ENCODE peak calls at places on chromosomes 3 and 15, in nine cellular contexts. L is esophagus squamous epithelium, X is glutamatergic neuron, B is AG04449, S is heart left ventricle, Q is breast epithelium, Y is HFFc6, H is GM13977, U is kidney epithelial cell. E is an unnamed sample.

GRCh38 chr3:161305095-161305991 is 66.0 kb downstream of the SPTSSB start:
- DNase-seq in L (no peak), X (no peak), B (no peak), S (no peak), Q (no peak), Y (peak; percentile 10), H (peak; percentile 29), U (no peak), E (no peak)

GRCh38 chr3:186176382-186176990 is 67.6 kb upstream of the ETV5 start:
- DNase-seq in L (no peak), X (no peak), B (no peak), S (no peak), Q (no peak), Y (no peak), H (no peak), U (no peak), E (no peak)

GRCh38 chr3:16888785-16889607 is 4.2 kb downstream of the PLCL2 start:
- DNase-seq in L (no peak), X (no peak), B (no peak), S (no peak), Q (no peak), Y (no peak), H (peak; percentile 29), U (no peak), E (peak; percentile 29)

GRCh38 chr3:55824406-55824805 is 337.3 kb upstream of the WNT5A start:
- DNase-seq in L (no peak), X (no peak), B (no peak), S (no peak), Q (no peak), Y (no peak), H (no peak), U (no peak), E (no peak)

GRCh38 chr15:48596841-48597240 is 48.7 kb downstream of the FBN1 start:
- DNase-seq in L (no peak), X (no peak), B (no peak), S (no peak), Q (no peak), Y (no peak), H (peak; percentile 12), U (no peak), E (no peak)

GRCh38 chr3:16905704-16906103 is 20.9 kb downstream of the PLCL2 start:
- DNase-seq in L (no peak), X (no peak), B (no peak), S (no peak), Q (no peak), Y (no peak), H (no peak), U (no peak), E (no peak)

GRCh38 chr3:18597919-18598318 is 172.8 kb upstream of the SATB1 start:
- DNase-seq in L (no peak), X (no peak), B (no peak), S (no peak), Q (no peak), Y (no peak), H (no peak), U (no peak), E (no peak)

GRCh38 chr3:190677001-190677400 is 163.1 kb downstream of the IL1RAP start:
- DNase-seq in L (no peak), X (no peak), B (no peak), S (no peak), Q (no peak), Y (no peak), H (no peak), U (no peak), E (no peak)

GRCh38 chr3:128991355-128991895 is 2.5 kb downstream of the CFAP92 start:
- DNase-seq in L (no peak), X (no peak), B (no peak), S (no peak), Q (no peak), Y (no peak), H (no peak), U (no peak), E (no peak)

GRCh38 chr3:136734382-136735070 is 17.7 kb downstream of the STAG1 start:
- DNase-seq in L (no peak), X (no peak), B (no peak), S (no peak), Q (no peak), Y (no peak), H (peak; percentile 27), U (no peak), E (peak; percentile 29)
- TF ChIP-seq CTCF in L (no peak), X (no peak), B (no peak), S (no peak), Q (no peak), Y (peak; percentile 32), H (peak; percentile 29), U (peak; percentile 13), E (no peak)

GRCh38 chr15:31439328-31439727 is 112.7 kb downstream of the KLF13 start:
- DNase-seq in L (no peak), X (no peak), B (no peak), S (no peak), Q (no peak), Y (no peak), H (no peak), U (no peak), E (peak; percentile 54)
- TF ChIP-seq CTCF in L (no peak), X (peak; percentile 20), B (no peak), S (peak; percentile 8), Q (no peak), Y (peak; percentile 57), H (peak; percentile 59), U (no peak), E (peak; percentile 41)

GRCh38 chr3:4584537-4585249 is 91.5 kb downstream of the ITPR1 start:
- DNase-seq in L (no peak), X (no peak), B (no peak), S (peak; percentile 46), Q (no peak), Y (no peak), H (peak; percentile 26), U (no peak), E (peak; percentile 39)
- TF ChIP-seq CTCF in L (no peak), X (no peak), B (no peak), S (no peak), Q (no peak), Y (no peak), H (peak; percentile 22), U (no peak), E (peak; percentile 33)

GRCh38 chr15:75202251-75203016 is 752 bp downstream of the C15orf39 start:
- DNase-seq in L (peak; percentile 38), X (peak; percentile 62), B (peak; percentile 10), S (peak; percentile 77), Q (peak; percentile 66), Y (peak; percentile 80), H (peak; percentile 89), U (no peak), E (peak; percentile 85)
- TF ChIP-seq CTCF in L (peak; percentile 1), X (peak; percentile 73), B (no peak), S (no peak), Q (peak; percentile 17), Y (peak; percentile 76), H (no peak), U (no peak), E (no peak)

GRCh38 chr3:78645628-78646310 is 1122.0 kb downstream of the ROBO1 start:
- DNase-seq in L (no peak), X (no peak), B (peak; percentile 33), S (no peak), Q (no peak), Y (peak; percentile 77), H (peak; percentile 28), U (peak; percentile 62), E (peak; percentile 34)
- TF ChIP-seq CTCF in L (peak; percentile 91), X (peak; percentile 94), B (peak; percentile 59), S (peak; percentile 72), Q (peak; percentile 71), Y (peak; percentile 97), H (peak; percentile 79), U (peak; percentile 68), E (peak; percentile 51)

DNA sequence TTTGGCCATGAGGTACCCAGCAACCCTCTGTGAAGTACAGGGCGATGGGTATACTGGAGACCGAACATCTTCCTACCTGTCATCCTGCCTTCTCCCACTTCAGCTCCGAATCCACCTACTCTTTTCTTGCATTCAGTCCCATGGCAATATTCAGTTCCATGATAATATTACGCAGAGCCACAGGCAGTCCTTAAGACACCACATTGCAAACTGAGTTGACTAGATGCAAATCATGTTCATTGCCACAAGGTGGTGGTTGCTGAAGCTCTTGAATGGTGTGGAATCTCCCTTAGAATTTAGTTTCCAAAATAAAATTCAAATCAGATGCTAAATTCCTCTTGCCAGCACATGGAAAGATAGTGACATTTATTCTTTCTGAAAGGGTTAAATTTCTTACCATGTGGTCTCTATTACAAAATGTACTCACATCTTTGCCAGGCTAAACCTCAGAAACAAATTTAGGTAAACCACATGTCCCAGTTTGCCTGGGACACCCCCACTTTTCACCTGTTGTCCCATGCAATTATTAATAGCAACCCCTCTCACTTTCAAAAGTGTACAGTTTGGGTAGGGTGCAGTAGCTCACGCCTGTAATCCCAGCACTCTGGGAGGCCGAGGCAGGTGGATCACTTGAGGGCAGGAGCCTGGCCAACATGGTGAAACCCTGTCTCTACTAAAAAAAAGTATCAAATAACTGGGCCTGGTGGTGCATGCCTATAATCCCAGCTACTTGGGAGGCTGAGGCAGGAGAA is 1.7 kb upstream of the NME9 start:
- DNase-seq in L (no peak), X (no peak), B (no peak), S (no peak), Q (no peak), Y (peak; percentile 39), H (no peak), U (no peak), E (no peak)
- TF ChIP-seq CTCF in L (no peak), X (no peak), B (peak; percentile 37), S (no peak), Q (no peak), Y (peak; percentile 63), H (no peak), U (peak; percentile 32), E (no peak)

DNA sequence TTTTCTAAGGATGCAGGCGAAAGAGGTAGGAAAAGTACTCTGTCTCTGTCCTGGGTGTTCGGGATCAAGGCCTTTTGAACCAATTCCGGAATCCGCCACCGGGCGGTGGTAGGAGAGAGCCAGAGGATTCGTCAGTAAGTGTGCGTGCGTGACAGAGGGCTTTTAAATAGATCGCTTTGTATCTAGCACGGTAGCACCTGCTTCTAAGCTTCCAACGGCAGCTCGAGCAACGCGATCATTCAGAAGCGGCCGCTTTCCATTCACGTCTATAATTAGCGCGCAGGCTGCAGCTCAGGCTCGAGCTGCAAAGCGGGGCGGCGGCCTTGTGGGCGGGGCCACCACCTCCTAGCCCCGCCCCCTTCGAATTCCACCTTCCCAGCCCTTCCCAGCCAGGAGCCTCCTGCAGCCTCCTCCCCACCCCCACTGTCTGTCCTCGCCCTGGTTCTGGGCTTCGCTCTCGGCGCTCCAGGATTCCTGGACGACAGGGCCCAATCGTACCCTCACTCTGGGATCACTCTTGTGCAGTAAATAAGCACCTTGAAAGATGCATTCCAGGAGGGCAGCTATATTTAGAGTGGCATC is 224.3 kb upstream of the TPRG1 start:
- DNase-seq in L (no peak), X (peak; percentile 81), B (no peak), S (peak; percentile 86), Q (peak; percentile 83), Y (peak; percentile 56), H (no peak), U (peak; percentile 42), E (no peak)
- TF ChIP-seq CTCF in L (peak; percentile 40), X (peak; percentile 59), B (peak; percentile 21), S (no peak), Q (peak; percentile 82), Y (peak; percentile 69), H (no peak), U (peak; percentile 54), E (no peak)